ENCODE peak calls at places on chromosome 5, in eight cellular contexts. W is aorta; F is psoas muscle; V is uterus; J is colonic mucosa; U is Karpas-422; B is CD8-positive, alpha-beta memory T cell; C is HAP-1. T is an unnamed sample.

GRCh38 chr5:125311743-125312142 is 565.3 kb upstream of the ZNF608 start:
- DNase-seq in C (no peak), W (no peak), J (no peak), B (no peak), F (no peak), V (no peak), U (no peak), T (no peak)

GRCh38 chr5:34944460-34945047 is 15.2 kb downstream of the DNAJC21 start:
- DNase-seq in U (no peak), J (no peak), B (no peak), V (no peak), C (no peak), F (no peak), W (no peak), T (no peak)

GRCh38 chr5:125375143-125375542 is 628.7 kb upstream of the ZNF608 start:
- DNase-seq in C (no peak), F (no peak), J (no peak), W (no peak), U (no peak), V (no peak), B (no peak), T (no peak)

GRCh38 chr5:73380710-73381586 is 67.6 kb downstream of the FOXD1 start:
- DNase-seq in C (no peak), B (no peak), W (no peak), V (no peak), F (no peak), U (no peak), J (no peak), T (no peak)

GRCh38 chr5:150066901-150067396 is 19.4 kb downstream of the CSF1R start:
- DNase-seq in C (no peak), B (no peak), J (no peak), F (no peak), W (no peak), U (peak; percentile 61), V (no peak), T (no peak)

GRCh38 chr5:95821110-95822021 is 1.2 kb downstream of the GLRX start:
- DNase-seq in W (no peak), F (no peak), B (no peak), C (no peak), U (no peak), V (no peak), J (no peak), T (no peak)

GRCh38 chr5:176186107-176186506 is 52.1 kb upstream of the SIMC1 start:
- DNase-seq in W (no peak), V (no peak), U (no peak), B (no peak), C (no peak), J (no peak), F (no peak), T (no peak)

GRCh38 chr5:34731435-34732232 is 75.5 kb downstream of the RAI14 start:
- DNase-seq in C (no peak), V (no peak), J (no peak), F (no peak), W (no peak), B (no peak), U (no peak), T (no peak)

GRCh38 chr5:1565737-1566734 is 42.3 kb upstream of the LPCAT1 start:
- DNase-seq in J (no peak), V (no peak), W (peak; percentile 74), C (no peak), B (no peak), F (no peak), U (no peak), T (no peak)

GRCh38 chr5:45262061-45262590 is 434.1 kb downstream of the HCN1 start:
- DNase-seq in B (no peak), C (no peak), F (no peak), J (no peak), U (no peak), W (no peak), V (no peak), T (no peak)

GRCh38 chr5:418681-419121 is 24.3 kb upstream of the EXOC3 start:
- DNase-seq in F (peak; percentile 79), C (no peak), J (no peak), U (no peak), V (no peak), B (no peak), W (no peak), T (no peak)

GRCh38 chr5:64301566-64301965 is 135.9 kb downstream of the RNF180 start:
- DNase-seq in U (no peak), C (no peak), V (no peak), B (no peak), J (no peak), W (no peak), F (no peak), T (no peak)

GRCh38 chr5:95221234-95221633 is 63.7 kb downstream of the MCTP1 start:
- DNase-seq in U (no peak), B (no peak), V (no peak), C (no peak), J (no peak), W (no peak), F (no peak), T (no peak)

GRCh38 chr5:8136271-8136670 is 267.3 kb downstream of the MTRR start:
- DNase-seq in U (no peak), J (no peak), W (no peak), F (no peak), V (no peak), C (no peak), B (no peak), T (no peak)

GRCh38 chr5:79436821-79437220 is 77.1 kb downstream of the HOMER1 start:
- DNase-seq in J (no peak), W (no peak), U (no peak), F (no peak), C (no peak), V (no peak), B (no peak), T (no peak)

GRCh38 chr5:5421149-5421960 is 1.1 kb upstream of the ICE1 start:
- DNase-seq in C (no peak), W (no peak), U (peak; percentile 73), V (no peak), B (peak; percentile 54), J (peak; percentile 38), F (no peak), T (no peak)
- H3K4me1 ChIP-seq in C (peaks cover 15% of the 10 kb centered on the region), W (peaks cover 1% of the 10 kb centered on the region), U (peaks cover 30% of the 10 kb centered on the region), V (peaks cover 5% of the 10 kb centered on the region), B (peaks cover 42% of the 10 kb centered on the region), J (peaks cover 6% of the 10 kb centered on the region), F (peaks cover 31% of the 10 kb centered on the region), T (peaks cover 9% of the 10 kb centered on the region)

GRCh38 chr5:38009754-38010386 is 170.0 kb upstream of the GDNF start:
- DNase-seq in J (no peak), F (no peak), W (no peak), U (no peak), B (no peak), C (no peak), V (no peak), T (no peak)
- H3K27me3 ChIP-seq in J (no peaks in the 10 kb centered on the region), F (no peaks in the 10 kb centered on the region), W (no peaks in the 10 kb centered on the region), U (no peaks in the 10 kb centered on the region), B (no peaks in the 10 kb centered on the region), C (no peaks in the 10 kb centered on the region), V (no peaks in the 10 kb centered on the region), T (no peaks in the 10 kb centered on the region)

GRCh38 chr5:178208540-178209227 is 4.4 kb downstream of the HNRNPAB start:
- DNase-seq in B (no peak), J (peak; percentile 23), V (no peak), W (no peak), U (peak; percentile 67), C (no peak), F (no peak), T (no peak)

GRCh38 chr5:178207917-178208280 is 3.6 kb downstream of the HNRNPAB start:
- DNase-seq in J (peak; percentile 89), F (no peak), U (no peak), C (no peak), B (no peak), V (no peak), W (no peak), T (no peak)

GRCh38 chr5:178211095-178212048 is 7.0 kb downstream of the HNRNPAB start:
- DNase-seq in V (no peak), U (peak; percentile 69), B (no peak), F (no peak), J (peak; percentile 17), W (no peak), C (no peak), T (no peak)

GRCh38 chr5:178210073-178210526 is 5.8 kb downstream of the HNRNPAB start:
- DNase-seq in V (no peak), F (no peak), W (no peak), U (peak; percentile 58), J (no peak), B (no peak), C (no peak), T (no peak)

GRCh38 chr5:178209334-178210072 is 5.2 kb downstream of the HNRNPAB start:
- DNase-seq in B (no peak), F (no peak), U (peak; percentile 52), W (no peak), V (no peak), J (no peak), C (no peak), T (no peak)
- H3K4me1 ChIP-seq in B (peaks cover 32% of the 10 kb centered on the region), F (peaks cover 19% of the 10 kb centered on the region), U (peaks cover 40% of the 10 kb centered on the region), W (peaks cover 3% of the 10 kb centered on the region), V (peaks cover 6% of the 10 kb centered on the region), J (peaks cover 28% of the 10 kb centered on the region), C (peaks cover 7% of the 10 kb centered on the region), T (peaks cover 15% of the 10 kb centered on the region)

DNA sequence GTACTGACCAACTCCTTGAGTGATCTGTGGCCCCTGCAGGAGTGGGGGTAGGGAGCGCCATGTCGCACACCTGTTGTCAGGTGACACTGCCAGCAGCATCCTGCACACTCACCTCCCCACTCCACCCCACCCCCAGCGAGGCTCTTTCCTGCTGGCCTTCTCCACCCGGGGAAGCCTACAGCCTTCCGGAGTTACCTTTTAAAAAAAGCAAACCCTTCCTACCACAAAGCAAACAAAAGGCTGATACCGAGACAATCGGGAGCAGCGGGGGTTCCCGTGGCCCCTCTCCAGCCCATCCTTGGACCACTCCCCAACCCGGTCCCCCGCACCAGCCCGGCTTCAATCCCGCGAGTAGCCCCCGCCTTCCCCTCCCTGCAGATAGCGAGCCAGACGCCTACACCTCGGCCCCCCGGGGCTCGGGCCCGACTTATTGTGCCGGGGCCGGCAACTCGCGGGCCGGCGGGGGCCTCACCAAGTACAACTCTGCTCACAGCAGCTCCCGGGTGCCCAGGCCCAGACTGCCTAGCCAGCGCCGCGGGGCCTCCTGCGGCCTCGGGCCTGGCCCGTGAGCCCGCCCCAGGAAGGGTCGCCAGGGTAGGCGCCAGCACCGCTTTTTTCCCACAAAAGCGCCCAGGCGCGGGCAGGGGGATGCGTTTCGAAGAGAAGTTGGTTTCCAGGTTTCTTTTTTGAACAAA is 724 bp downstream of the MACROH2A1 start:
- DNase-seq in B (peak; percentile 64), W (no peak), F (no peak), V (peak; percentile 35), C (no peak), U (peak; percentile 77), J (peak; percentile 85), T (no peak)
- H3K27me3 ChIP-seq in B (no peaks in the 10 kb centered on the region), W (no peaks in the 10 kb centered on the region), F (no peaks in the 10 kb centered on the region), V (no peaks in the 10 kb centered on the region), C (no peaks in the 10 kb centered on the region), U (no peaks in the 10 kb centered on the region), J (no peaks in the 10 kb centered on the region), T (no peaks in the 10 kb centered on the region)